ENCODE peak calls at places on chromosomes 4 and X, in ten cellular contexts. Z, W, F, J, O, B, S, X, V and E are unnamed samples. For H3K4me1, the result is how much of the 10 kb centered on the place peaks cover.

GRCh38 chrX:144790148-144790547 is 457.2 kb upstream of the SPANXN1 start:
- DNase-seq in W (no peak), S (no peak), V (no peak), O (no peak), B (no peak), J (no peak), Z (no peak), X (no peak), F (no peak), E (no peak)

GRCh38 chrX:131728295-131729145 is 184.6 kb downstream of the OR13H1 start:
- DNase-seq in Z (no peak), J (peak), X (no peak), S (peak), V (no peak), W (peak), F (no peak), O (no peak), B (peak), E (no peak)

GRCh38 chr4:174910271-174910670 is 7.9 kb upstream of the ADAM29 start:
- DNase-seq in J (no peak), W (no peak), Z (no peak), X (no peak), S (no peak), B (no peak), F (no peak), V (no peak), O (no peak), E (no peak)

GRCh38 chrX:113929004-113929403 is 654.9 kb upstream of the HTR2C start:
- DNase-seq in F (no peak), J (no peak), X (peak), S (no peak), W (peak), Z (no peak), O (peak), V (no peak), B (no peak), E (peak)

GRCh38 chr4:101221294-101221693 is 126.0 kb downstream of the PPP3CA start:
- DNase-seq in W (no peak), B (no peak), Z (no peak), S (no peak), O (no peak), V (no peak), J (no peak), F (no peak), X (no peak), E (no peak)

GRCh38 chrX:81489987-81490386 is 288.1 kb downstream of the SH3BGRL start:
- DNase-seq in F (no peak), J (no peak), O (no peak), B (no peak), X (no peak), S (no peak), V (no peak), Z (no peak), W (no peak), E (peak)

GRCh38 chr4:138053601-138054322 is 188.4 kb downstream of the SLC7A11 start:
- DNase-seq in X (no peak), W (peak), B (no peak), F (peak), J (no peak), Z (no peak), S (no peak), V (no peak), O (no peak), E (no peak)

GRCh38 chr4:6199344-6199921 is 916 bp downstream of the JAKMIP1 start:
- DNase-seq in B (no peak), O (no peak), Z (peak), F (no peak), W (peak), S (no peak), J (peak), X (no peak), V (no peak), E (peak)

GRCh38 chrX:7191681-7192110 is 43.7 kb upstream of the PUDP start:
- DNase-seq in O (no peak), Z (no peak), B (no peak), J (no peak), F (no peak), V (no peak), W (no peak), S (no peak), X (peak), E (peak)

GRCh38 chr4:88091378-88091777 is 67.1 kb downstream of the ABCG2 start:
- DNase-seq in W (no peak), J (no peak), Z (no peak), V (no peak), F (no peak), S (no peak), X (no peak), B (no peak), O (no peak), E (no peak)

GRCh38 chrX:18288716-18289115 is 65.8 kb downstream of the SCML2 start:
- DNase-seq in W (no peak), V (no peak), Z (no peak), B (no peak), S (no peak), O (no peak), F (no peak), X (no peak), J (no peak), E (peak)

GRCh38 chr4:104615496-104615895 is 120.8 kb upstream of the CXXC4 start:
- DNase-seq in X (no peak), S (no peak), F (no peak), Z (no peak), V (no peak), B (no peak), O (no peak), J (no peak), W (no peak), E (no peak)

GRCh38 chr4:89283226-89283974 is 24.2 kb downstream of the GPRIN3 start:
- DNase-seq in B (no peak), F (peak), Z (no peak), O (no peak), X (no peak), S (no peak), V (no peak), J (no peak), W (no peak), E (no peak)

GRCh38 chr4:109207060-109207459 is 95.4 kb downstream of the COL25A1 start:
- DNase-seq in X (no peak), Z (no peak), J (no peak), F (no peak), V (no peak), W (peak), O (no peak), B (no peak), S (no peak), E (no peak)

GRCh38 chrX:43849173-43849572 is 33.1 kb downstream of the MAOB start:
- DNase-seq in W (no peak), V (no peak), X (no peak), F (no peak), B (no peak), O (no peak), S (no peak), Z (no peak), J (no peak), E (no peak)

GRCh38 chrX:48890296-48890925 is 7.2 kb downstream of the TIMM17B start:
- DNase-seq in F (peak), J (peak), O (no peak), B (no peak), S (no peak), W (no peak), Z (no peak), V (no peak), X (no peak), E (peak)

GRCh38 chrX:73562986-73563739 is at the start of gene CHIC1:
- DNase-seq in W (peak), Z (peak), O (peak), F (peak), V (peak), B (peak), J (peak), X (peak), S (peak), E (peak)

GRCh38 chrX:129961180-129962083 is 21.0 kb upstream of the BCORL1 start:
- DNase-seq in F (peak), S (peak), X (peak), B (peak), J (peak), V (peak), O (peak), Z (peak), W (no peak), E (peak)
- H3K4me1 ChIP-seq in F (under half), S (under half), X (under half), B (under half), J (under half), V (under half), O (under half), Z (under half), W (under half), E (under half)

DNA sequence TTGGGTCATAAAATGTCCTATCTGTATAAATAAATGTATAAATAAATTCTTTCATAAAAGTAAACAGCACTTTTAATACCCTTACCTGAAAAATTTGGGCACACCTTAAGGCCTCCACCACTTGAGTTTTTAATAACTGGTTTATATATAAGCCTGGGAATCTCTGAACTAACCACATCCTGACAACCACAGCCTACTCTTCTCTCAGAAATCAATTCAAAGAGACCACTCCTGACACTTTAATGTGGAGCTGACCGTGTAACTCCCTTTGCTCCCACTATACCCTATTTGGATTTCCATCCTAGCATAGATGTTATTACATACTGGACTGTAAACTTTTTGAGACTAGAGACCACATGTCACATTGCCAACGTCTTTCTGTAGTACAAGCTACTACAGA is 3.5 kb downstream of the FBXL5 start:
- DNase-seq in X (no peak), V (no peak), O (peak), S (no peak), Z (no peak), J (no peak), B (no peak), W (no peak), F (no peak), E (no peak)
- H3K4me1 ChIP-seq in X (under half), V (half or more), O (half or more), S (under half), Z (half or more), J (under half), B (half or more), W (under half), F (under half), E (under half)

GRCh38 chr4:153346031-153346430 is 1.5 kb downstream of the MND1 start:
- DNase-seq in Z (no peak), W (no peak), F (no peak), S (no peak), J (no peak), X (no peak), B (no peak), V (no peak), O (no peak), E (no peak)

GRCh38 chr4:153348006-153348405 is 3.5 kb downstream of the MND1 start:
- DNase-seq in O (peak), S (no peak), V (no peak), Z (no peak), J (no peak), W (peak), X (no peak), F (no peak), B (no peak), E (no peak)

GRCh38 chr4:153346563-153346962 is 2.1 kb downstream of the MND1 start:
- DNase-seq in S (no peak), F (no peak), B (no peak), W (no peak), V (no peak), J (no peak), O (peak), X (no peak), Z (no peak), E (peak)

GRCh38 chr4:153345011-153345981 is 808 bp downstream of the MND1 start:
- DNase-seq in S (peak), V (peak), W (peak), Z (no peak), F (peak), X (peak), B (peak), J (peak), O (peak), E (peak)

DNA sequence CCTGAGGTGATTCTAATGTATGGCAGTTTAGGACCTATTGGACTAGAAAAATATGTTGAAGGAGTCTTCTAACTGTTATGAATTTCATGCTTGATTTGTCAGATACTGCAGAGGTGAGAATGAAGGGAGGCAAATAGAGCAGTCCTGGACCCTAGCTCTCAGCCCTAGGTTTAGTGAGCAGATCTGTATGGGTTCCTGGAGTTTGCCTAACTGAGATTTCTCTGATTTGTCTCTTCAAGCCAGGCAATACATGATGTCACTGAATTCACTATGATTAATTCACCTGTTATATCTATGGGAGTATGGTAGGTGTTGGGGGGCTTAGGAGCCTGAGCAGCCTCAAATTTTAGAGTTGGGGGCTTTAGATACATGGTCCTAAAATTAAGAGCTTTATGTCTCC is 2.6 kb downstream of the MND1 start:
- DNase-seq in X (no peak), Z (no peak), J (no peak), B (no peak), F (no peak), S (no peak), V (no peak), O (no peak), W (no peak), E (no peak)
- H3K4me1 ChIP-seq in X (under half), Z (under half), J (under half), B (under half), F (under half), S (under half), V (under half), O (half or more), W (under half), E (under half)

DNA sequence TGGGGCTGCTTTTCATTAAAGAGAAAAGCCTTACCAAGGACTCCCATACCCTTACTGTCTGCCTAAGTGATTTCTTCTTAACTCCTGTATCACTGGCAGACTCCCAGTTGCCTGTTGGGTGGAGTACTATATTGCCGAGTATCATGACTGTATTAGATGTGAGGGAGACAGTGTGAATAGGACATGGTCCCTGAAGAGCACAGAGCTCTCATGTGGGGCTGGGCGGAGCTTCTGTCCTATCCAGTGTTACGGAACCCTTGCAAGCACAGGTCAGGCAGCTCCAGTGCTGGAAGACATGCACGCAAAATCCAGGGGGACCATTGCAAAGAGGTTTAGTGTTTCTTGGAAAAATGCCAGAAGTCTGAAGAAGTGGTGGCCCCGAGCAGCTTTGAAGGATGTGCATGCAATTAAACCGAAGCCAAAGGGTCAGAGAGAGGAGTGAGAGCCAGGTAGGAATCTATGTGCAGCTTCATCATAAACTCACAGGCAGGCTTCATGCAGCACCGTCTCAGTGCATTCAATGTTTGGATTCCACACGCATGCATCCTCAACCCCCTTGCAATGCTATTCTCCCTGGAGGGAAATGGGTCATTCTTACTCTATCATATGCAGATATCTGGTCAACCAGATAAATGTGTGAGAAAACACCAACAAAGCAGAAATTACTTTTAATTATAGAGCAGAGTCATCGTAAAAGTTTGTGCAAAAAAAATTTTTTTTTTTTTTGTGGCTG is 49.7 kb upstream of the DHRSX start:
- DNase-seq in J (no peak), O (no peak), V (no peak), W (no peak), F (no peak), X (no peak), S (no peak), Z (no peak), B (no peak), E (no peak)
- H3K4me1 ChIP-seq in J (under half), O (under half), V (under half), W (under half), F (under half), X (under half), S (under half), Z (under half), B (under half), E (under half)

GRCh38 chr4:73730292-73730691 is 10.1 kb upstream of the CXCL8 start:
- DNase-seq in F (no peak), V (no peak), W (no peak), X (no peak), S (no peak), O (no peak), J (no peak), Z (no peak), B (no peak), E (no peak)
- H3K4me1 ChIP-seq in F (under half), V (under half), W (under half), X (under half), S (under half), O (under half), J (under half), Z (under half), B (under half), E (under half)

GRCh38 chr4:76476606-76477005 is 41.6 kb downstream of the SHROOM3 start:
- DNase-seq in J (no peak), Z (no peak), W (no peak), X (no peak), B (no peak), S (no peak), F (no peak), O (no peak), V (no peak), E (no peak)
- H3K4me1 ChIP-seq in J (under half), Z (under half), W (under half), X (under half), B (under half), S (under half), F (under half), O (under half), V (under half), E (under half)

DNA sequence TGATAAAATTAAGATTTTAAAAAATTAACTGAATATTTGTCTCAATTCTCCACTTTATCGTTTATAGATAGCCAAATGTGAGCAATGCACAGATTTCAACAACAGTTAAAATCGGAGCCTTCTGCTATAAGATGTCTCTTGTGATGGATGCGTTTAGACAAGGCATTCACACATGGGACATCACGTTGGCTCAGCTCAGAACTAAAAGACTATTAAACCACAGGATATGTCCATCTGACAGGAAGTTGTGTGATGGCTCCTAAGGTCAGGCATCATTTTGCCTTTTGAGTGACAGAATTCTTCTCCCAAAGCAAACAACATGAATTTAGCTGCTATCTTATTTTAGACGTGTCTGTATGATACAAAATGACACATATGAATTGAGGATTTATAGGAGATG is 17.3 kb upstream of the VCX3B start:
- DNase-seq in B (no peak), S (no peak), J (no peak), O (no peak), V (no peak), Z (no peak), X (no peak), F (no peak), W (no peak), E (no peak)
- H3K4me1 ChIP-seq in B (under half), S (under half), J (under half), O (under half), V (under half), Z (under half), X (under half), F (under half), W (under half), E (under half)